ENCODE peak calls at places on chromosomes 4 and X, in five cellular contexts. B is GM23338, Z is fibroblast of lung, O is HCT116, E is neural progenitor cell. N is an unnamed sample.
A peak's percentile ranks its signal among the peaks of the same experiment; 100 is the strongest.

GRCh38 chr4:108385076-108385475 is 216.3 kb upstream of the LEF1 start:
- DNase-seq in B (no peak), Z (no peak), O (no peak), E (no peak), N (no peak)

GRCh38 chr4:179165862-179166261 is 1723.6 kb upstream of the AGA start:
- DNase-seq in B (no peak), Z (no peak), O (no peak), E (peak; percentile 21), N (no peak)

GRCh38 chr4:80912350-80912749 is 118.2 kb upstream of the BMP3 start:
- DNase-seq in B (no peak), Z (no peak), O (no peak), E (no peak), N (no peak)

GRCh38 chrX:15468036-15468435 is 25.1 kb downstream of the PIR start:
- DNase-seq in B (peak; percentile 27), Z (peak; percentile 72), O (no peak), E (peak; percentile 50), N (peak; percentile 17)

GRCh38 chr4:128386761-128387599 is 99.4 kb upstream of the PGRMC2 start:
- DNase-seq in B (no peak), Z (peak; percentile 99), O (peak; percentile 67), E (no peak), N (peak; percentile 94)

GRCh38 chr4:184330008-184330400 is 112.3 kb upstream of the ENPP6 start:
- DNase-seq in B (no peak), Z (peak; percentile 12), O (no peak), E (no peak), N (no peak)

GRCh38 chrX:107601759-107602158 is 26.6 kb upstream of the PRPS1 start:
- DNase-seq in B (no peak), Z (no peak), O (no peak), E (no peak), N (no peak)

GRCh38 chr4:130573742-130574141 is 1477.8 kb downstream of the C4orf33 start:
- DNase-seq in B (no peak), Z (no peak), O (no peak), E (no peak), N (no peak)

GRCh38 chr4:42708625-42709024 is 51.7 kb upstream of the ATP8A1 start:
- DNase-seq in B (no peak), Z (no peak), O (no peak), E (no peak), N (no peak)

GRCh38 chr4:122584517-122584916 is 36.3 kb downstream of the IL21 start:
- DNase-seq in B (no peak), Z (peak; percentile 78), O (no peak), E (no peak), N (peak; percentile 73)

GRCh38 chr4:7546809-7547367 is 112.2 kb upstream of the PSAPL1 start:
- DNase-seq in B (no peak), Z (no peak), O (no peak), E (no peak), N (no peak)

GRCh38 chr4:111362891-111363290 is 740.0 kb upstream of the PITX2 start:
- DNase-seq in B (no peak), Z (peak; percentile 4), O (no peak), E (peak; percentile 13), N (no peak)

GRCh38 chr4:111359602-111360001 is 736.7 kb upstream of the PITX2 start:
- DNase-seq in B (no peak), Z (no peak), O (no peak), E (no peak), N (no peak)

DNA sequence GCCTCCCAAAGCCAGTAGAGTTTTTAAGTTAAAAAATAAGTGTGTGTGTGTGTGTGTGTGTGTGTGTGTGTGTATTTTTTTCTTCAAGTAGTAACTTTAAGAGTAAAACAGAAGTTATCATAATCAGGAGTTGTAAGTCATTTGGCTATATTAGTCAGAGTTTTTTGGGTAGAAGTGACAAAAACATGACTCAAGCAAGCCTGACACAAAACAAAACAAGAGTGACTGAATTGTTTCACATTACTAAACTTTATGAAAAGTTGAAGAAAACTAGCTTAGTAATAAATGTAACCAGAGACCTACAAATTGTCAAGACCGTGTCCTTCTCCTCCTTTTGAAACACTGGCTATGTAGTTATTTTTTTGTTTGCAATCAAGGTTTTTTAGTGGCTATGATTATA is 738.0 kb upstream of the PITX2 start:
- DNase-seq in B (no peak), Z (no peak), O (no peak), E (no peak), N (no peak)
- TF ChIP-seq EZH2 in B (no peak), Z (no peak), O (no peak), E (no peak), N (no peak)

DNA sequence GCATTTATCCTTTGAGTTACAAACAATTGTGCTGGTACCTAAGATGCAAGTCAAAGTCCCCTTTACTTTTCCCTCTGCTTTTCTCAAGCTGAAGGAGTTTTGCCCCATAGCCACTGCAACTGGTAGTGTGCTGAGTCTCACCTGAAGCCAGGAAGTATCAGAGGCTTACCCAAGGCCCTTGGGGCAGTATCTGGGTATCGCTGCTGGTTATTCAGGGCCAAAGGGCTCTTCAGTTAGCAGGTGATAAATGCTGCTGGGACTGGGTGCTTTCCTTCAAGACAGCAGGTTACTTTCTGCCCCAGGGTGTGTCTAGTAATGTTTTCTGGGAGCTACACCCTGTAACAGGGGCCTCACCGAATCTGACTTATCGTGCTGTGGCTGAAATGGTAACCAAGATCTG is 90.5 kb upstream of the SLC6A14 start:
- DNase-seq in B (no peak), Z (no peak), O (no peak), E (no peak), N (no peak)
- TF ChIP-seq EZH2 in B (no peak), Z (no peak), O (no peak), E (no peak), N (no peak)

DNA sequence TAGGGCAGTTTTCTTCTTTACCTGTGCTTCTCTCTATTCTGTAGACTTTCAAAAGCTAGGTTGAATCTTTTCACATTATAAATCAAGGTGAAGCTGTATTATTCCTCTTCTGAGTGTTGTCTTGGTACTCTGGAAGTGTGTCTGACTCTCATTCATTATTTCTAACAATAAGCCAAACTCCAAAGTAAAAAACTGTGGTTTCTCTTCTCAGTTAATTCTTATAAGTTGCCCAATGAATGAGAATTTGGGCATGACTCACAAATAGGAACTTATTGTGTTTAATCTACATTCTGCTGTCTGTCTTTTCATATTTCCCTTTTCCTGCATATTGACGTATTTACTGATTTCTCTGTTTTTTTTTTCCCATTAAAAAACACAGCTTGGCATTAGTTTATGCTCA is 714.5 kb downstream of the CCSER1 start:
- DNase-seq in B (no peak), Z (peak; percentile 28), O (no peak), E (no peak), N (peak; percentile 57)
- TF ChIP-seq EZH2 in B (no peak), Z (no peak), O (no peak), E (no peak), N (no peak)

GRCh38 chrX:140510895-140511295 is 6.0 kb upstream of the SOX3 start:
- DNase-seq in B (peak; percentile 39), Z (no peak), O (no peak), E (peak; percentile 58), N (no peak)
- TF ChIP-seq EZH2 in B (peak; percentile 17), Z (no peak), O (no peak), E (no peak), N (no peak)

GRCh38 chrX:137031039-137031438 is 2.8 kb downstream of the GPR101 start:
- DNase-seq in B (no peak), Z (no peak), O (no peak), E (no peak), N (no peak)
- TF ChIP-seq EZH2 in B (no peak), Z (no peak), O (no peak), E (no peak), N (no peak)

GRCh38 chr4:165874072-165874798 is 1.2 kb downstream of the TLL1 start:
- DNase-seq in B (peak; percentile 47), Z (no peak), O (no peak), E (peak; percentile 26), N (peak; percentile 37)

GRCh38 chr4:165872443-165873297 is at the start of gene TLL1:
- DNase-seq in B (peak; percentile 46), Z (peak; percentile 6), O (no peak), E (peak; percentile 42), N (peak; percentile 50)

GRCh38 chr4:165874799-165875371 is 1.8 kb downstream of the TLL1 start:
- DNase-seq in B (peak; percentile 77), Z (no peak), O (no peak), E (peak; percentile 79), N (no peak)

GRCh38 chr4:165875446-165875845 is 2.4 kb downstream of the TLL1 start:
- DNase-seq in B (no peak), Z (no peak), O (no peak), E (no peak), N (no peak)

DNA sequence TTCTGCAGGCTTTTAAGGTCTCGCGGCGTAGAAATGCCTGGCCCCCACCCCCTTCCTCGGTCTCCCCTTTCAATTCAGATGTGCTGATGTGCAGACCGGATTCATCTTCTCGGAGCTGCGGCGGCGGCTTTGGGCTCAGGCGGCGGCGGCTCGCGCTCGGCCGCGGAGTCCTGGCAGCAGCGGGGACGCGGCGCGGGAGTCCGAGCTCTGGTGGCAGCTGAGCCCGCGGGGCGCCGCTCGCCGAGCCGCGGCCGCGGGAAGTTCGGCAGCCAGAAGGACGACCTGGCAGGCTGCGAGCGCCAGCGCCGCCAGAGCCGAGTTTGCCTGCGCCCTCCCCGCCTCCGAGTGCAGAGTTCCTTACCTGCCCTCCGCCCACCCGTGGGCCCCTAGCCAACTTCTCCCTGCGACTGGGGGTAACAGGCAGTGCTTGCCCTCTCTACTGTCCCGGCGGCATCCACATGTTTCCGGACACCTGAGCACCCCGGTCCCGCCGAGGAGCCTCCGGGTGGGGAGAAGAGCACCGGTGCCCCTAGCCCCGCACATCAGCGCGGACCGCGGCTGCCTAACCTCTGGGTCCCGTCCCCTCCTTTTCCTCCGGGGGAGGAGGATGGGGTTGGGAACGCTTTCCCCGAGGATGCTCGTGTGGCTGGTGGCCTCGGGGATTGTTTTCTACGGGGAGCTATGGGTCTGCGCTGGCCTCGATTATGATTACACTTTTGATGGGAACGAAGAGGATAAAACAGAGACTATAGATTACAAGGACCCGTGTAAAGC is 448 bp downstream of the TLL1 start:
- DNase-seq in B (peak; percentile 60), Z (peak; percentile 5), O (no peak), E (peak; percentile 78), N (no peak)
- TF ChIP-seq EZH2 in B (peak; percentile 78), Z (peak; percentile 44), O (no peak), E (peak; percentile 68), N (no peak)

GRCh38 chr4:54659213-54660144 is 1.7 kb downstream of the KIT start:
- DNase-seq in B (peak; percentile 26), Z (peak; percentile 25), O (no peak), E (peak; percentile 69), N (peak; percentile 36)

GRCh38 chr4:54658321-54659093 is 750 bp downstream of the KIT start:
- DNase-seq in B (peak; percentile 65), Z (peak; percentile 28), O (peak; percentile 13), E (peak; percentile 77), N (peak; percentile 62)

GRCh38 chr4:54654753-54655152 is 3.0 kb upstream of the KIT start:
- DNase-seq in B (no peak), Z (no peak), O (no peak), E (no peak), N (no peak)

GRCh38 chr4:54657556-54658313 is at the start of gene KIT:
- DNase-seq in B (peak; percentile 93), Z (peak; percentile 17), O (no peak), E (peak; percentile 90), N (peak; percentile 56)

GRCh38 chr4:54657194-54657555 is 582 bp upstream of the KIT start:
- DNase-seq in B (peak; percentile 65), Z (no peak), O (no peak), E (peak; percentile 42), N (no peak)
- TF ChIP-seq EZH2 in B (no peak), Z (no peak), O (no peak), E (no peak), N (peak; percentile 89)